ENCODE peak calls at places on chromosomes 2 and 18, in ten cellular contexts. X, I, R, Z, A, K, N, V, L and W are unnamed samples.

GRCh38 chr2:170824526-170825015 is 7.9 kb downstream of the GAD1 start:
- DNase-seq in X (no peak), I (no peak), R (no peak), Z (no peak), A (no peak), K (no peak), N (no peak), V (no peak), L (no peak), W (no peak)

GRCh38 chr2:135744761-135745314 is 3.2 kb downstream of the UBXN4 start:
- DNase-seq in X (no peak), I (no peak), R (peak), Z (no peak), A (no peak), K (no peak), N (peak), V (peak), L (no peak), W (peak)

GRCh38 chr2:164847966-164848365 is 6.3 kb upstream of the COBLL1 start:
- DNase-seq in X (no peak), I (no peak), R (no peak), Z (no peak), A (peak), K (no peak), N (no peak), V (no peak), L (no peak), W (no peak)

GRCh38 chr18:48893559-48894265 is 57.1 kb downstream of the SMAD7 start:
- DNase-seq in X (no peak), I (no peak), R (no peak), Z (peak), A (no peak), K (no peak), N (no peak), V (no peak), L (no peak), W (no peak)

GRCh38 chr2:161990741-161991140 is 83.3 kb downstream of the DPP4 start:
- DNase-seq in X (no peak), I (no peak), R (no peak), Z (no peak), A (no peak), K (no peak), N (no peak), V (peak), L (no peak), W (peak)

GRCh38 chr2:213416832-213417231 is 132.6 kb downstream of the SPAG16 start:
- DNase-seq in X (no peak), I (no peak), R (no peak), Z (no peak), A (no peak), K (no peak), N (no peak), V (no peak), L (no peak), W (no peak)

GRCh38 chr18:74229005-74229404 is 62.8 kb downstream of the CYB5A start:
- DNase-seq in X (no peak), I (no peak), R (no peak), Z (no peak), A (no peak), K (no peak), N (peak), V (no peak), L (no peak), W (no peak)

GRCh38 chr2:3480352-3481010 is 38.9 kb downstream of the ADI1 start:
- DNase-seq in X (no peak), I (no peak), R (peak), Z (no peak), A (peak), K (no peak), N (peak), V (no peak), L (no peak), W (no peak)

GRCh38 chr2:190636362-190636761 is 12.5 kb upstream of the NAB1 start:
- DNase-seq in X (no peak), I (no peak), R (no peak), Z (no peak), A (no peak), K (no peak), N (no peak), V (peak), L (no peak), W (peak)

GRCh38 chr2:182038579-182038978 is 52.9 kb downstream of the PPP1R1C start:
- DNase-seq in X (no peak), I (no peak), R (no peak), Z (no peak), A (no peak), K (no peak), N (no peak), V (peak), L (no peak), W (peak)

GRCh38 chr2:172434821-172435607 is 7.6 kb downstream of the ITGA6 start:
- DNase-seq in X (peak), I (peak), R (peak), Z (no peak), A (no peak), K (no peak), N (no peak), V (no peak), L (no peak), W (peak)

GRCh38 chr18:61618816-61619215 is 274.0 kb downstream of the RNF152 start:
- DNase-seq in X (no peak), I (no peak), R (no peak), Z (no peak), A (no peak), K (no peak), N (no peak), V (no peak), L (no peak), W (no peak)

GRCh38 chr18:6816154-6816553 is 86.6 kb downstream of the ARHGAP28 start:
- DNase-seq in X (no peak), I (no peak), R (no peak), Z (no peak), A (no peak), K (no peak), N (no peak), V (no peak), L (no peak), W (no peak)

GRCh38 chr18:58229162-58229561 is 185.1 kb downstream of the NEDD4L start:
- DNase-seq in X (no peak), I (no peak), R (no peak), Z (no peak), A (no peak), K (no peak), N (no peak), V (no peak), L (no peak), W (no peak)

GRCh38 chr2:200631287-200631686 is 45.5 kb downstream of the AOX1 start:
- DNase-seq in X (no peak), I (no peak), R (no peak), Z (no peak), A (no peak), K (no peak), N (no peak), V (no peak), L (no peak), W (no peak)

GRCh38 chr18:7950380-7951143 is 383.4 kb downstream of the PTPRM start:
- DNase-seq in X (no peak), I (no peak), R (no peak), Z (no peak), A (no peak), K (no peak), N (no peak), V (peak), L (no peak), W (peak)

GRCh38 chr2:149221898-149222297 is 108.5 kb upstream of the LYPD6 start:
- DNase-seq in X (no peak), I (no peak), R (no peak), Z (no peak), A (peak), K (no peak), N (no peak), V (peak), L (no peak), W (peak)

GRCh38 chr2:37080231-37080630 is 3.9 kb downstream of the HEATR5B start:
- DNase-seq in X (no peak), I (no peak), R (no peak), Z (no peak), A (no peak), K (no peak), N (no peak), V (no peak), L (no peak), W (no peak)

GRCh38 chr2:165161510-165161909 is 42.3 kb downstream of the SCN3A start:
- DNase-seq in X (no peak), I (no peak), R (no peak), Z (no peak), A (no peak), K (no peak), N (no peak), V (peak), L (no peak), W (no peak)